ENCODE peak calls at places on chromosomes 5 and 9, in five cellular contexts. Q, J, H, S and K are unnamed samples.

GRCh38 chr5:5602554-5602953 is 180.1 kb downstream of the ICE1 start:
- DNase-seq in Q (no peak), J (no peak), H (no peak), S (no peak), K (no peak)

GRCh38 chr5:27815061-27815460 is 776.7 kb upstream of the CDH9 start:
- DNase-seq in Q (no peak), J (no peak), H (no peak), S (no peak), K (no peak)

GRCh38 chr9:121601234-121601633 is 50.2 kb upstream of the DAB2IP start:
- DNase-seq in Q (no peak), J (no peak), H (no peak), S (no peak), K (no peak)

GRCh38 chr9:99375481-99375880 is 153.4 kb downstream of the SEC61B start:
- DNase-seq in Q (no peak), J (no peak), H (no peak), S (no peak), K (no peak)

GRCh38 chr9:93099551-93100264 is 3.7 kb downstream of the CARD19 start:
- DNase-seq in Q (no peak), J (no peak), H (no peak), S (peak; percentile 80), K (no peak)

GRCh38 chr5:135100011-135100410 is 66.0 kb upstream of the PITX1 start:
- DNase-seq in Q (no peak), J (no peak), H (no peak), S (peak; percentile 16), K (no peak)

GRCh38 chr9:103444157-103444556 is 449.0 kb downstream of the CYLC2 start:
- DNase-seq in Q (no peak), J (no peak), H (no peak), S (no peak), K (no peak)

GRCh38 chr5:115815693-115816225 is 700 bp downstream of the CDO1 start:
- DNase-seq in Q (no peak), J (no peak), H (peak; percentile 67), S (no peak), K (no peak)

GRCh38 chr5:58239731-58240130 is 220.2 kb downstream of the PLK2 start:
- DNase-seq in Q (no peak), J (peak; percentile 29), H (no peak), S (no peak), K (no peak)

GRCh38 chr5:150036513-150036912 is 36.0 kb downstream of the HMGXB3 start:
- DNase-seq in Q (peak; percentile 99), J (peak; percentile 46), H (no peak), S (no peak), K (no peak)

GRCh38 chr9:77013932-77014596 is 5.4 kb upstream of the FOXB2 start:
- DNase-seq in Q (no peak), J (no peak), H (peak; percentile 28), S (no peak), K (no peak)

GRCh38 chr5:78288246-78288645 is 6.3 kb downstream of the AP3B1 start:
- DNase-seq in Q (peak; percentile 33), J (no peak), H (no peak), S (no peak), K (no peak)

GRCh38 chr9:79572032-79572890 is 496 bp downstream of the TLE4 start:
- DNase-seq in Q (peak; percentile 40), J (no peak), H (peak; percentile 62), S (peak; percentile 92), K (peak; percentile 23)

GRCh38 chr9:111467778-111468367 is 16.3 kb downstream of the ECPAS start:
- DNase-seq in Q (no peak), J (no peak), H (no peak), S (no peak), K (no peak)

GRCh38 chr9:29778281-29778849 is 2205.1 kb upstream of the C9orf72 start:
- DNase-seq in Q (no peak), J (no peak), H (no peak), S (no peak), K (no peak)

GRCh38 chr9:86732514-86732913 is 214.8 kb downstream of the GAS1 start:
- DNase-seq in Q (peak; percentile 92), J (no peak), H (no peak), S (no peak), K (no peak)

GRCh38 chr5:77129386-77129785 is 42.3 kb upstream of the ZBED3 start:
- DNase-seq in Q (peak; percentile 13), J (peak; percentile 31), H (peak; percentile 46), S (no peak), K (peak; percentile 16)

GRCh38 chr9:101636247-101636646 is 41.5 kb upstream of the PPP3R2 start:
- DNase-seq in Q (no peak), J (no peak), H (no peak), S (no peak), K (no peak)

GRCh38 chr9:133048595-133048994 is 13.2 kb upstream of the CEL start:
- DNase-seq in Q (peak; percentile 11), J (peak; percentile 34), H (peak; percentile 58), S (no peak), K (no peak)

GRCh38 chr5:122715095-122715494 is 59.8 kb upstream of the SNX2 start:
- DNase-seq in Q (peak; percentile 6), J (no peak), H (no peak), S (no peak), K (no peak)

GRCh38 chr5:81425569-81425968 is 31.6 kb upstream of the ACOT12 start:
- DNase-seq in Q (peak; percentile 65), J (peak; percentile 2), H (peak; percentile 45), S (no peak), K (no peak)

GRCh38 chr9:127667127-127667844 is 39.5 kb upstream of the CFAP157 start:
- DNase-seq in Q (peak; percentile 12), J (no peak), H (no peak), S (no peak), K (no peak)
- H3K27ac ChIP-seq in Q (peak overlapping the region; percentile 45), J (no peak overlapping the region), H (peak overlapping the region; percentile 18), S (no peak overlapping the region), K (peak overlapping the region; percentile 22)

GRCh38 chr5:35171108-35171507 is 59.2 kb downstream of the PRLR start:
- DNase-seq in Q (no peak), J (no peak), H (no peak), S (no peak), K (no peak)
- H3K4me3 ChIP-seq in Q (no peak overlapping the region), J (no peak overlapping the region), H (no peak overlapping the region), S (no peak overlapping the region), K (no peak overlapping the region)

DNA sequence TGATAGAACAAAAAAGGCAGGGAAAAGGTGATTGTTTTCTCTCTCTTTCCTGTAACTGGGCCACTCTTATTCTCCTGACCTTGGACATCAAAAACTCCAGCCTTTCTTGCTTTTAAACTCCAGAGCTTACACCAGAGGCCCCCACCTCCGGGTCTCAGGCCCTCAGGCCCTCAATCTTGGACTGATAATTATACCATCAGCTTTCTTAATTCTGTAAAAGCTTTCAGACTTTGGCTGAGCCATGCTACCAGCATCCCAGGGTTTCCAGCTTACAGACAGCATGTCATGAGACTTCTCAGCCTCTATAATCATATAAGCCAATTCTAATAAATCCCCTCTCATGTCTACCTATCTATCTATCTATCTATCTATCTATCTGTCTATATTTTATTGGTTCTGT is 137.7 kb downstream of the SNX18 start:
- DNase-seq in Q (no peak), J (no peak), H (no peak), S (no peak), K (no peak)
- H3K27ac ChIP-seq in Q (no peak overlapping the region), J (no peak overlapping the region), H (no peak overlapping the region), S (no peak overlapping the region), K (no peak overlapping the region)

GRCh38 chr9:125189011-125189360 is 617 bp downstream of the PPP6C start:
- DNase-seq in Q (no peak), J (no peak), H (peak; percentile 51), S (peak; percentile 91), K (peak; percentile 8)
- H3K4me3 ChIP-seq in Q (peak overlapping the region; percentile 63), J (peak overlapping the region; percentile 99), H (peak overlapping the region; percentile 77), S (peak overlapping the region; percentile 98), K (peak overlapping the region; percentile 88)